ENCODE peak calls at places on chromosome 6, in seven cellular contexts. H is HCT116, Q is K562, A is GM12878, I is SK-N-SH, X is H1, M is HepG2. V is an unnamed sample.

GRCh38 chr6:108168501-108168979 is 2.7 kb downstream of the NR2E1 start:
- DNase-seq in X (no peak), A (no peak), I (peak; percentile 74), M (peak; percentile 12), H (no peak), Q (no peak), V (no peak)

GRCh38 chr6:56890683-56891429 is 64.1 kb upstream of the BEND6 start:
- DNase-seq in X (no peak), H (no peak), A (peak; percentile 92), I (no peak), Q (peak; percentile 38), M (no peak), V (no peak)

GRCh38 chr6:139834232-139834631 is 459.8 kb upstream of the CITED2 start:
- DNase-seq in A (no peak), M (no peak), H (no peak), I (no peak), X (no peak), Q (no peak), V (no peak)

GRCh38 chr6:134178230-134179044 is 126.0 kb upstream of the SLC2A12 start:
- DNase-seq in I (peak; percentile 66), A (peak; percentile 53), Q (peak; percentile 61), H (peak; percentile 92), X (peak; percentile 75), M (peak; percentile 78), V (peak; percentile 75)

GRCh38 chr6:30311669-30312068 is 15.1 kb upstream of the TRIM39 start:
- DNase-seq in A (no peak), H (no peak), M (peak; percentile 27), I (no peak), Q (no peak), X (no peak), V (no peak)

GRCh38 chr6:52293067-52293466 is 8.5 kb upstream of the MCM3 start:
- DNase-seq in I (peak; percentile 72), X (no peak), M (no peak), A (no peak), Q (no peak), H (no peak), V (no peak)

GRCh38 chr6:16168858-16169257 is 40.0 kb downstream of the MYLIP start:
- DNase-seq in H (peak; percentile 10), X (no peak), I (no peak), M (peak; percentile 32), A (peak; percentile 32), Q (no peak), V (peak; percentile 13)

GRCh38 chr6:137869781-137870180 is 2.7 kb downstream of the TNFAIP3 start:
- DNase-seq in M (no peak), Q (no peak), I (no peak), A (no peak), X (no peak), H (no peak), V (no peak)

GRCh38 chr6:31345026-31345730 is 11.8 kb downstream of the HLA-B start:
- DNase-seq in H (no peak), A (no peak), I (no peak), M (no peak), X (no peak), Q (no peak), V (no peak)

GRCh38 chr6:12363651-12364381 is 73.7 kb downstream of the EDN1 start:
- DNase-seq in X (no peak), M (peak; percentile 52), I (no peak), H (no peak), A (peak; percentile 95), Q (no peak), V (no peak)

GRCh38 chr6:47727391-47727790 is 29.0 kb downstream of the ADGRF4 start:
- DNase-seq in M (no peak), A (no peak), I (no peak), X (no peak), Q (no peak), H (no peak), V (no peak)

GRCh38 chr6:52995913-52996685 is 1.0 kb upstream of the GSTA4 start:
- DNase-seq in A (peak; percentile 51), Q (no peak), M (peak; percentile 76), I (peak; percentile 20), H (peak; percentile 76), X (peak; percentile 47), V (peak; percentile 86)

GRCh38 chr6:17015551-17016381 is 86.1 kb upstream of the STMND1 start:
- DNase-seq in H (no peak), M (no peak), A (no peak), Q (peak; percentile 17), I (no peak), X (no peak), V (no peak)

DNA sequence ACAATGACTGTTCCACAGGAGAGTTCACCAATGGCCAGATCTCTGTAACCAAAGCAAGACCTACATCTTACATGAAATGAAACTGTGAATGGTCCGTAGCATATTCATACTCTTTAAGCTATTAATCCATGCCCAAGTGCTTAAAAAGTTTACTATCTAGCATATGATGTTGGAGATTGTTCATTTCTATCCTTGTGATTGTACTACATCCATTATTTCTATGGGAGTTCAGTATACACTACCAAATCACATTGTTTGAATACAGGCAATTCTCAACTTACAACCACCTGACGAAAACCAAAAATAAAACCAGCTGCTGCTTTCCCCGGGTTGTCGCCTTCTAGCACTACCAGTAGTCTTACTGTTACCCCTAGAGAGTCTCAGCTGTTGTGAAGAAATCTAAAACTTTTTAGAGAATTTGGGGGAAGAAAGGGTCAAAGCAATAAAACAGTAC is 37.9 kb downstream of the HIVEP2 start:
- DNase-seq in H (no peak), I (no peak), X (no peak), Q (no peak), A (no peak), M (no peak), V (no peak)
- TF ChIP-seq JUND in H (no peak), I (no peak), X (no peak), Q (no peak), A (no peak), M (no peak), V (no peak)

GRCh38 chr6:43600595-43600994 is 24.6 kb downstream of the POLH start:
- DNase-seq in A (no peak), I (no peak), Q (no peak), X (no peak), M (no peak), H (no peak), V (no peak)

GRCh38 chr6:43608310-43608763 is 20.7 kb downstream of the GTPBP2 start:
- DNase-seq in M (peak; percentile 68), A (peak; percentile 17), Q (peak; percentile 75), X (peak; percentile 17), H (peak; percentile 73), I (peak; percentile 77), V (peak; percentile 21)

GRCh38 chr6:43608783-43609182 is 20.3 kb downstream of the GTPBP2 start:
- DNase-seq in H (no peak), M (no peak), X (no peak), Q (no peak), A (no peak), I (no peak), V (no peak)

GRCh38 chr6:43606019-43606418 is 23.0 kb downstream of the GTPBP2 start:
- DNase-seq in Q (no peak), A (no peak), I (no peak), M (no peak), H (no peak), X (no peak), V (no peak)

GRCh38 chr6:43604174-43604573 is 24.9 kb downstream of the GTPBP2 start:
- DNase-seq in Q (no peak), X (no peak), M (no peak), I (no peak), H (no peak), A (no peak), V (no peak)
- TF ChIP-seq JUND in Q (no peak), X (no peak), M (no peak), I (peak; percentile 52), H (no peak), A (no peak), V (no peak)

DNA sequence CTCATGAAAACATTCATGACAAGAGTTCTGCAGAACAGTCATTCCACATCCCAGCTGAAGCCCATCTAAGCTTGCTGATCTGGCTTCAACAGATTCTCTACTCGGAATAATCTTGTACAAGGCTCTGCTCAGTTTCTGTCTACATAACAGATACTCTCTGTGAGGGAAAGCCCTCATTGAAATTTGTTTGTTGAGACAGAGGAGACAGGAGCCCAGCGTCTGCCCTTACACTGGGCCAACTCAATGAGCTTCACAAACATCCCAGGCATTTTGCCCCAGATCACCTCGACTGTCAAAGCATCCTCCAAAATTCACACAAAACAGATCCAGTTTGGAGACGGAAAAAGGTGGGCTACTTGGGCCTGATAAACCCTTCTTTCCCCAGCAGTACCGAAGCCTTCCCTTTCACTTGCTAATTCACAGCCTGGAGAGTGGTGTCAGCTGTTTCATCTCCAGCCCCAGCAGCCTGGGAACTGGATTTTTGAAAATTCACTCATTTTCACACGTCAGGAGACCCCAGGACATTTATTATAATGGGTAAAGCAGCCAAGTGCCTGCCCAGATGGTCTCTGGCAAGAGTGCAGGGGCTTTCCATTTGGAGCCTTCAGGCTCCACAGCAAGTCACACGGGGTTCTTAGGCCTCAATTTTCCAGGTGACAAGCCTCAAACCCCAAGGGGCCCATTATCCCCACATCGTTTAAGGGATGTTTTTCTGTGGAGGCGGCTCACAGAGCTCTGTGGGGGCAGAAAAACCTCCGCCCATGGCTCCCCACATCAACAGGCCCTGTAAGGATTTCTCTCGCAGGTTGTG is 7.3 kb downstream of the CCDC167 start:
- DNase-seq in I (no peak), M (no peak), A (no peak), X (no peak), H (no peak), Q (no peak), V (no peak)
- TF ChIP-seq JUND in I (no peak), M (no peak), A (no peak), X (no peak), H (no peak), Q (no peak), V (no peak)

GRCh38 chr6:4341078-4341797 is 205.9 kb upstream of the ECI2 start:
- DNase-seq in I (no peak), A (no peak), Q (no peak), H (no peak), X (no peak), M (no peak), V (no peak)

GRCh38 chr6:4342407-4343137 is 207.2 kb upstream of the ECI2 start:
- DNase-seq in M (no peak), H (no peak), X (no peak), I (no peak), Q (no peak), A (no peak), V (no peak)

GRCh38 chr6:4346659-4347333 is 211.4 kb upstream of the ECI2 start:
- DNase-seq in X (no peak), M (no peak), Q (no peak), A (no peak), I (no peak), H (no peak), V (peak; percentile 35)

GRCh38 chr6:4345543-4345942 is 210.2 kb upstream of the ECI2 start:
- DNase-seq in I (no peak), Q (no peak), H (no peak), A (no peak), M (no peak), X (no peak), V (no peak)

GRCh38 chr6:4344317-4344899 is 209.0 kb upstream of the ECI2 start:
- DNase-seq in M (no peak), X (no peak), H (no peak), A (no peak), I (no peak), Q (no peak), V (no peak)
- TF ChIP-seq JUND in M (no peak), X (no peak), H (no peak), A (no peak), I (no peak), Q (no peak), V (no peak)

DNA sequence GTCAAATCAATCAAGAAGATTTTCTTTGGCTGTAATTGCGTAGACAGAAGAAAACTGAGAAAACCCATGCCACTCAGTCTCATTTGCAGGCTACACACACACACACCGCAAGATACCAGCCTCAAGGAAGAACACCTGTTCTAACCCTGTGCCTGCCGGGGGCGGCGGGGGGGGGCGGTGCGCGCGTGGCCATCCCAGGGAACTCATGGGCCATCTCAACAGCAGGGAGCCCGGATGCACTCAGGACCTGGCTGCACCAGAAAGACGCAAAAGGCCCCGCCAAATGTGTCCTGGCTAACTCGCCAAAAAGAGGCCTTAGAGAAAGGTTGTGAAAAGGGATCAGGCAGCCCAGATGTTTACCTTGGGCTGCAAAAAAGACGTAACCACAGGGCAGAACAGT is 2.1 kb downstream of the B3GAT2 start:
- DNase-seq in I (no peak), Q (no peak), M (no peak), H (no peak), A (no peak), X (no peak), V (no peak)
- TF ChIP-seq JUND in I (no peak), Q (no peak), M (no peak), H (no peak), A (no peak), X (no peak), V (no peak)